ENCODE peak calls at places on chromosome 9, in six cellular contexts. O is PC-9, Q is fibroblast of lung, T is pancreas, L is endothelial cell, P is breast epithelium. W is an unnamed sample.

GRCh38 chr9:21432640-21433425 is 7.4 kb upstream of the IFNA1 start:
- DNase-seq in O (no peak), L (no peak), P (no peak), Q (no peak), T (no peak), W (no peak)

GRCh38 chr9:114386886-114387677 is 700 bp downstream of the AKNA start:
- DNase-seq in Q (peak; percentile 12), O (no peak), T (no peak), P (no peak), L (no peak), W (no peak)

GRCh38 chr9:92275541-92275940 is 18.0 kb downstream of the IARS1 start:
- DNase-seq in P (no peak), O (no peak), L (no peak), Q (no peak), T (no peak), W (no peak)

GRCh38 chr9:16871358-16872151 is 1.1 kb upstream of the BNC2 start:
- DNase-seq in P (no peak), Q (peak; percentile 92), T (peak; percentile 45), L (peak; percentile 58), O (no peak), W (peak; percentile 67)

GRCh38 chr9:117555964-117556629 is 141.2 kb upstream of the ASTN2 start:
- DNase-seq in P (peak; percentile 52), T (peak; percentile 65), Q (peak; percentile 0), L (peak; percentile 65), O (no peak), W (peak; percentile 27)

GRCh38 chr9:97768731-97769130 is 71.6 kb upstream of the XPA start:
- DNase-seq in O (no peak), L (no peak), P (no peak), Q (peak; percentile 64), T (no peak), W (no peak)

GRCh38 chr9:17528859-17529258 is 50.0 kb upstream of the SH3GL2 start:
- DNase-seq in Q (no peak), O (no peak), T (no peak), L (no peak), P (no peak), W (no peak)

GRCh38 chr9:22158983-22159382 is 149.9 kb upstream of the CDKN2B start:
- DNase-seq in T (peak; percentile 42), Q (peak; percentile 86), P (no peak), L (peak; percentile 12), O (peak; percentile 96), W (no peak)

GRCh38 chr9:22381170-22381569 is 65.5 kb upstream of the DMRTA1 start:
- DNase-seq in L (no peak), O (no peak), Q (no peak), P (no peak), T (no peak), W (no peak)

GRCh38 chr9:546797-547223 is 294.7 kb upstream of the DMRT1 start:
- DNase-seq in Q (peak; percentile 13), T (no peak), L (peak; percentile 4), P (no peak), O (no peak), W (no peak)

GRCh38 chr9:79684711-79685575 is 113.2 kb downstream of the TLE4 start:
- DNase-seq in O (no peak), Q (peak; percentile 63), T (no peak), P (no peak), L (no peak), W (no peak)

GRCh38 chr9:128389395-128390149 is 18.4 kb downstream of the URM1 start:
- DNase-seq in T (no peak), Q (no peak), L (no peak), O (no peak), P (no peak), W (no peak)

GRCh38 chr9:14212116-14212515 is 101.8 kb downstream of the NFIB start:
- DNase-seq in P (no peak), T (no peak), O (no peak), L (no peak), Q (peak; percentile 84), W (no peak)

GRCh38 chr9:125258160-125258559 is 3.5 kb upstream of the GAPVD1 start:
- DNase-seq in L (no peak), O (no peak), P (no peak), T (no peak), Q (no peak), W (no peak)

GRCh38 chr9:36828574-36829141 is 205.4 kb downstream of the PAX5 start:
- DNase-seq in T (no peak), P (peak; percentile 2), L (no peak), O (no peak), Q (no peak), W (no peak)

GRCh38 chr9:129336130-129336528 is 158.1 kb upstream of the IER5L start:
- DNase-seq in T (no peak), O (no peak), Q (peak; percentile 89), L (no peak), P (no peak), W (no peak)

GRCh38 chr9:110932883-110933282 is 105.4 kb downstream of the LPAR1 start:
- DNase-seq in L (no peak), T (no peak), Q (peak; percentile 49), O (no peak), P (no peak), W (no peak)

GRCh38 chr9:125462766-125463384 is 201.2 kb downstream of the GAPVD1 start:
- DNase-seq in Q (peak; percentile 91), O (no peak), P (no peak), T (no peak), L (no peak), W (no peak)

GRCh38 chr9:114046876-114047275 is 31.2 kb downstream of the AMBP start:
- DNase-seq in L (no peak), Q (no peak), O (no peak), P (no peak), T (no peak), W (no peak)

GRCh38 chr9:97623946-97624345 is 9.2 kb downstream of the TSTD2 start:
- DNase-seq in T (no peak), P (no peak), O (no peak), Q (no peak), L (no peak), W (no peak)

GRCh38 chr9:77019010-77019809 is at the start of gene FOXB2:
- DNase-seq in P (no peak), Q (no peak), O (no peak), L (peak; percentile 13), T (no peak), W (no peak)

GRCh38 chr9:124222918-124223720 is 34.6 kb upstream of the NEK6 start:
- DNase-seq in T (peak; percentile 98), P (peak; percentile 75), L (no peak), O (peak; percentile 81), Q (no peak), W (no peak)

GRCh38 chr9:71485306-71485705 is 283.0 kb downstream of the CEMIP2 start:
- DNase-seq in T (no peak), L (no peak), O (no peak), P (no peak), Q (no peak), W (no peak)

GRCh38 chr9:98850851-98851729 is 43.6 kb downstream of the GALNT12 start:
- DNase-seq in P (peak; percentile 28), L (no peak), T (no peak), Q (no peak), O (no peak), W (no peak)

GRCh38 chr9:6522263-6522662 is 109.3 kb downstream of the UHRF2 start:
- DNase-seq in L (no peak), T (no peak), O (no peak), Q (no peak), P (no peak), W (no peak)

GRCh38 chr9:114701971-114702370 is 20.0 kb upstream of the TEX48 start:
- DNase-seq in O (peak; percentile 64), T (no peak), L (no peak), Q (no peak), P (no peak), W (no peak)

GRCh38 chr9:16501098-16501663 is 369.3 kb downstream of the BNC2 start:
- DNase-seq in L (no peak), P (no peak), T (no peak), Q (peak; percentile 92), O (peak; percentile 49), W (no peak)

GRCh38 chr9:79615038-79615437 is 43.3 kb downstream of the TLE4 start:
- DNase-seq in P (no peak), L (no peak), O (no peak), T (no peak), Q (no peak), W (no peak)

GRCh38 chr9:12415361-12415760 is 277.8 kb upstream of the TYRP1 start:
- DNase-seq in P (no peak), T (no peak), Q (no peak), O (no peak), L (no peak), W (no peak)

DNA sequence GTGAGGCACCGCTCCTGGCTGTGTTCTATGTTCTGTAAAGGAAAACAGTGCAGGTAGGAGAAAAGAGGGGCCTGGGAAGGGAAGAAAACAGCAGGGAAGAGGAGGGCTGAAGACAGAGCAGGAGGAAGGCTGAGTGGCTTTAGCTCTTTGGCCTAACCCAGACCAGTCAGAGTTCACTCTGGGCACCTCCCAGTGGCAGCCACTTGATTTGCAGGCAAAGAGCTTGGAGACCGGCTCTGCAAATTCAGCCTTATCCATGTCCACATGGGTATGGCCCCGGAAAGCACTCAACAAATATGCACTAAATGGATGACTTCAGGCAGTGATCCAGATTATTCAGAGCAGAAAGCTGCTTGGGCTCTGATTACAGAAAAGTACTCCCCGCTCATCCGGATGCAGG is 4.4 kb upstream of the RNU6ATAC start:
- DNase-seq in P (no peak), O (no peak), Q (no peak), T (no peak), L (no peak), W (no peak)
- TF ChIP-seq CTCF in P (no peak), O (no peak), Q (no peak), T (no peak), L (peak; percentile 54), W (peak; percentile 59)

GRCh38 chr9:132236662-132237311 is 74.9 kb downstream of the NTNG2 start:
- DNase-seq in O (no peak), L (no peak), T (no peak), P (no peak), Q (no peak), W (no peak)
- TF ChIP-seq CTCF in O (peak; percentile 67), L (no peak), T (no peak), P (no peak), Q (no peak), W (no peak)

GRCh38 chr9:27355166-27355565 is 58.2 kb upstream of the EQTN start:
- DNase-seq in P (no peak), Q (peak; percentile 4), O (no peak), L (no peak), T (no peak), W (no peak)

GRCh38 chr9:27356446-27356845 is 59.5 kb upstream of the EQTN start:
- DNase-seq in L (no peak), P (no peak), O (no peak), Q (no peak), T (no peak), W (no peak)

GRCh38 chr9:27352457-27353188 is 55.7 kb upstream of the EQTN start:
- DNase-seq in Q (no peak), P (no peak), O (no peak), L (no peak), T (no peak), W (no peak)

GRCh38 chr9:27351438-27351837 is 54.5 kb upstream of the EQTN start:
- DNase-seq in L (no peak), O (no peak), Q (no peak), T (no peak), P (no peak), W (no peak)

GRCh38 chr9:27353405-27354229 is 56.7 kb upstream of the EQTN start:
- DNase-seq in O (no peak), T (no peak), P (no peak), L (no peak), Q (no peak), W (peak; percentile 48)
- TF ChIP-seq CTCF in O (no peak), T (no peak), P (no peak), L (no peak), Q (no peak), W (peak; percentile 3)

GRCh38 chr9:137295313-137296213 is 6.5 kb downstream of the NRARP start:
- DNase-seq in P (no peak), Q (no peak), T (peak; percentile 36), O (no peak), L (peak; percentile 84), W (peak; percentile 90)
- TF ChIP-seq CTCF in P (no peak), Q (peak; percentile 22), T (peak; percentile 58), O (peak; percentile 15), L (peak; percentile 76), W (peak; percentile 88)

W was measured in H1.